ENCODE peak calls at places on chromosomes 6 and 20, in nine cellular contexts. One of them, this sample, is unnamed.

GRCh38 chr20:6994452-6994851 is 227.0 kb downstream of the BMP2 start:
- DNase-seq in HCEC 1CT: no peak
- DNase-seq in WERI-Rb-1: no peak
- DNase-seq in cardiac muscle cell: no peak
- DNase-seq in stimulated activated CD8-positive, alpha-beta memory T cell treated with anti-CD3 and anti-CD28 coated beads, Interleukin-12 subunit alpha, Interleukin-12 subunit beta, amount 100 ng/mL, for 4 hours: no peak
- DNase-seq in activated CD4-positive, alpha-beta T cell treated with anti-CD3 and anti-CD28 coated beads, Interleukin-2, amount 10 ng/mL, durations not matched to agents 7 days and 5 days: no peak
- DNase-seq in RCC 7860: peak
- DNase-seq in T-helper 2 cell: no peak
- DNase-seq in NCI-H774: no peak
- DNase-seq in this sample: no peak

GRCh38 chr20:4603724-4604123 is 118.0 kb upstream of the PRND start:
- DNase-seq in stimulated activated CD8-positive, alpha-beta memory T cell treated with anti-CD3 and anti-CD28 coated beads, Interleukin-12 subunit alpha, Interleukin-12 subunit beta, amount 100 ng/mL, for 4 hours: no peak
- DNase-seq in WERI-Rb-1: no peak
- DNase-seq in HCEC 1CT: peak
- DNase-seq in T-helper 2 cell: no peak
- DNase-seq in RCC 7860: no peak
- DNase-seq in activated CD4-positive, alpha-beta T cell treated with anti-CD3 and anti-CD28 coated beads, Interleukin-2, amount 10 ng/mL, durations not matched to agents 7 days and 5 days: no peak
- DNase-seq in NCI-H774: no peak
- DNase-seq in cardiac muscle cell: no peak
- DNase-seq in this sample: no peak

GRCh38 chr6:17059022-17059421 is 42.8 kb upstream of the STMND1 start:
- DNase-seq in cardiac muscle cell: no peak
- DNase-seq in HCEC 1CT: no peak
- DNase-seq in stimulated activated CD8-positive, alpha-beta memory T cell treated with anti-CD3 and anti-CD28 coated beads, Interleukin-12 subunit alpha, Interleukin-12 subunit beta, amount 100 ng/mL, for 4 hours: no peak
- DNase-seq in RCC 7860: no peak
- DNase-seq in WERI-Rb-1: no peak
- DNase-seq in activated CD4-positive, alpha-beta T cell treated with anti-CD3 and anti-CD28 coated beads, Interleukin-2, amount 10 ng/mL, durations not matched to agents 7 days and 5 days: no peak
- DNase-seq in NCI-H774: no peak
- DNase-seq in T-helper 2 cell: no peak
- DNase-seq in this sample: no peak

GRCh38 chr6:31620586-31621319 is at the start of gene PRRC2A:
- DNase-seq in stimulated activated CD8-positive, alpha-beta memory T cell treated with anti-CD3 and anti-CD28 coated beads, Interleukin-12 subunit alpha, Interleukin-12 subunit beta, amount 100 ng/mL, for 4 hours: no peak
- DNase-seq in RCC 7860: peak
- DNase-seq in WERI-Rb-1: peak
- DNase-seq in NCI-H774: peak
- DNase-seq in activated CD4-positive, alpha-beta T cell treated with anti-CD3 and anti-CD28 coated beads, Interleukin-2, amount 10 ng/mL, durations not matched to agents 7 days and 5 days: peak
- DNase-seq in cardiac muscle cell: peak
- DNase-seq in HCEC 1CT: peak
- DNase-seq in T-helper 2 cell: no peak
- DNase-seq in this sample: no peak

GRCh38 chr6:55822815-55823214 is 52.6 kb downstream of the BMP5 start:
- DNase-seq in activated CD4-positive, alpha-beta T cell treated with anti-CD3 and anti-CD28 coated beads, Interleukin-2, amount 10 ng/mL, durations not matched to agents 7 days and 5 days: no peak
- DNase-seq in RCC 7860: no peak
- DNase-seq in T-helper 2 cell: no peak
- DNase-seq in NCI-H774: no peak
- DNase-seq in WERI-Rb-1: no peak
- DNase-seq in HCEC 1CT: peak
- DNase-seq in cardiac muscle cell: no peak
- DNase-seq in stimulated activated CD8-positive, alpha-beta memory T cell treated with anti-CD3 and anti-CD28 coated beads, Interleukin-12 subunit alpha, Interleukin-12 subunit beta, amount 100 ng/mL, for 4 hours: no peak
- DNase-seq in this sample: no peak

GRCh38 chr6:1286972-1287600 is 24.8 kb upstream of the FOXQ1 start:
- DNase-seq in HCEC 1CT: peak
- DNase-seq in NCI-H774: no peak
- DNase-seq in activated CD4-positive, alpha-beta T cell treated with anti-CD3 and anti-CD28 coated beads, Interleukin-2, amount 10 ng/mL, durations not matched to agents 7 days and 5 days: no peak
- DNase-seq in WERI-Rb-1: no peak
- DNase-seq in RCC 7860: peak
- DNase-seq in T-helper 2 cell: no peak
- DNase-seq in cardiac muscle cell: no peak
- DNase-seq in stimulated activated CD8-positive, alpha-beta memory T cell treated with anti-CD3 and anti-CD28 coated beads, Interleukin-12 subunit alpha, Interleukin-12 subunit beta, amount 100 ng/mL, for 4 hours: no peak
- DNase-seq in this sample: no peak

GRCh38 chr6:43428874-43429273 is 1.5 kb downstream of the ABCC10 start:
- DNase-seq in activated CD4-positive, alpha-beta T cell treated with anti-CD3 and anti-CD28 coated beads, Interleukin-2, amount 10 ng/mL, durations not matched to agents 7 days and 5 days: no peak
- DNase-seq in HCEC 1CT: no peak
- DNase-seq in WERI-Rb-1: no peak
- DNase-seq in cardiac muscle cell: no peak
- DNase-seq in RCC 7860: no peak
- DNase-seq in stimulated activated CD8-positive, alpha-beta memory T cell treated with anti-CD3 and anti-CD28 coated beads, Interleukin-12 subunit alpha, Interleukin-12 subunit beta, amount 100 ng/mL, for 4 hours: no peak
- DNase-seq in NCI-H774: no peak
- DNase-seq in T-helper 2 cell: no peak
- DNase-seq in this sample: no peak

GRCh38 chr6:107318100-107318736 is 141.1 kb downstream of the PDSS2 start:
- DNase-seq in stimulated activated CD8-positive, alpha-beta memory T cell treated with anti-CD3 and anti-CD28 coated beads, Interleukin-12 subunit alpha, Interleukin-12 subunit beta, amount 100 ng/mL, for 4 hours: no peak
- DNase-seq in WERI-Rb-1: peak
- DNase-seq in cardiac muscle cell: peak
- DNase-seq in HCEC 1CT: peak
- DNase-seq in NCI-H774: peak
- DNase-seq in activated CD4-positive, alpha-beta T cell treated with anti-CD3 and anti-CD28 coated beads, Interleukin-2, amount 10 ng/mL, durations not matched to agents 7 days and 5 days: peak
- DNase-seq in RCC 7860: peak
- DNase-seq in T-helper 2 cell: no peak
- DNase-seq in this sample: no peak

GRCh38 chr20:43388267-43389081 is 69.2 kb upstream of the SRSF6 start:
- DNase-seq in cardiac muscle cell: no peak
- DNase-seq in HCEC 1CT: no peak
- DNase-seq in RCC 7860: no peak
- DNase-seq in stimulated activated CD8-positive, alpha-beta memory T cell treated with anti-CD3 and anti-CD28 coated beads, Interleukin-12 subunit alpha, Interleukin-12 subunit beta, amount 100 ng/mL, for 4 hours: no peak
- DNase-seq in WERI-Rb-1: no peak
- DNase-seq in T-helper 2 cell: no peak
- DNase-seq in activated CD4-positive, alpha-beta T cell treated with anti-CD3 and anti-CD28 coated beads, Interleukin-2, amount 10 ng/mL, durations not matched to agents 7 days and 5 days: no peak
- DNase-seq in NCI-H774: no peak
- DNase-seq in this sample: no peak

GRCh38 chr20:13284830-13285229 is 63.8 kb downstream of the ISM1 start:
- DNase-seq in NCI-H774: no peak
- DNase-seq in cardiac muscle cell: no peak
- DNase-seq in activated CD4-positive, alpha-beta T cell treated with anti-CD3 and anti-CD28 coated beads, Interleukin-2, amount 10 ng/mL, durations not matched to agents 7 days and 5 days: no peak
- DNase-seq in HCEC 1CT: no peak
- DNase-seq in RCC 7860: no peak
- DNase-seq in WERI-Rb-1: no peak
- DNase-seq in stimulated activated CD8-positive, alpha-beta memory T cell treated with anti-CD3 and anti-CD28 coated beads, Interleukin-12 subunit alpha, Interleukin-12 subunit beta, amount 100 ng/mL, for 4 hours: no peak
- DNase-seq in T-helper 2 cell: no peak
- DNase-seq in this sample: no peak

GRCh38 chr6:8277769-8278168 is 157.6 kb downstream of the SLC35B3 start:
- DNase-seq in stimulated activated CD8-positive, alpha-beta memory T cell treated with anti-CD3 and anti-CD28 coated beads, Interleukin-12 subunit alpha, Interleukin-12 subunit beta, amount 100 ng/mL, for 4 hours: no peak
- DNase-seq in NCI-H774: no peak
- DNase-seq in HCEC 1CT: no peak
- DNase-seq in RCC 7860: peak
- DNase-seq in cardiac muscle cell: peak
- DNase-seq in activated CD4-positive, alpha-beta T cell treated with anti-CD3 and anti-CD28 coated beads, Interleukin-2, amount 10 ng/mL, durations not matched to agents 7 days and 5 days: no peak
- DNase-seq in WERI-Rb-1: no peak
- DNase-seq in T-helper 2 cell: no peak
- DNase-seq in this sample: no peak

GRCh38 chr20:63962426-63963347 is 6.5 kb upstream of the UCKL1 start:
- DNase-seq in NCI-H774: no peak
- DNase-seq in stimulated activated CD8-positive, alpha-beta memory T cell treated with anti-CD3 and anti-CD28 coated beads, Interleukin-12 subunit alpha, Interleukin-12 subunit beta, amount 100 ng/mL, for 4 hours: no peak
- DNase-seq in HCEC 1CT: no peak
- DNase-seq in activated CD4-positive, alpha-beta T cell treated with anti-CD3 and anti-CD28 coated beads, Interleukin-2, amount 10 ng/mL, durations not matched to agents 7 days and 5 days: no peak
- DNase-seq in RCC 7860: no peak
- DNase-seq in T-helper 2 cell: no peak
- DNase-seq in cardiac muscle cell: no peak
- DNase-seq in WERI-Rb-1: no peak
- DNase-seq in this sample: no peak

GRCh38 chr6:10193321-10193720 is 221.6 kb downstream of the TFAP2A start:
- DNase-seq in HCEC 1CT: no peak
- DNase-seq in stimulated activated CD8-positive, alpha-beta memory T cell treated with anti-CD3 and anti-CD28 coated beads, Interleukin-12 subunit alpha, Interleukin-12 subunit beta, amount 100 ng/mL, for 4 hours: no peak
- DNase-seq in WERI-Rb-1: no peak
- DNase-seq in RCC 7860: no peak
- DNase-seq in activated CD4-positive, alpha-beta T cell treated with anti-CD3 and anti-CD28 coated beads, Interleukin-2, amount 10 ng/mL, durations not matched to agents 7 days and 5 days: no peak
- DNase-seq in NCI-H774: no peak
- DNase-seq in cardiac muscle cell: no peak
- DNase-seq in T-helper 2 cell: no peak
- DNase-seq in this sample: no peak

GRCh38 chr20:34262488-34263288 is 21.5 kb downstream of the ASIP start:
- DNase-seq in HCEC 1CT: no peak
- DNase-seq in T-helper 2 cell: no peak
- DNase-seq in cardiac muscle cell: no peak
- DNase-seq in RCC 7860: no peak
- DNase-seq in stimulated activated CD8-positive, alpha-beta memory T cell treated with anti-CD3 and anti-CD28 coated beads, Interleukin-12 subunit alpha, Interleukin-12 subunit beta, amount 100 ng/mL, for 4 hours: no peak
- DNase-seq in activated CD4-positive, alpha-beta T cell treated with anti-CD3 and anti-CD28 coated beads, Interleukin-2, amount 10 ng/mL, durations not matched to agents 7 days and 5 days: no peak
- DNase-seq in NCI-H774: no peak
- DNase-seq in WERI-Rb-1: no peak
- DNase-seq in this sample: no peak

GRCh38 chr20:64131406-64131805 is 24.0 kb upstream of the NPBWR2 start:
- DNase-seq in HCEC 1CT: peak
- DNase-seq in RCC 7860: peak
- DNase-seq in T-helper 2 cell: no peak
- DNase-seq in cardiac muscle cell: no peak
- DNase-seq in stimulated activated CD8-positive, alpha-beta memory T cell treated with anti-CD3 and anti-CD28 coated beads, Interleukin-12 subunit alpha, Interleukin-12 subunit beta, amount 100 ng/mL, for 4 hours: no peak
- DNase-seq in NCI-H774: peak
- DNase-seq in activated CD4-positive, alpha-beta T cell treated with anti-CD3 and anti-CD28 coated beads, Interleukin-2, amount 10 ng/mL, durations not matched to agents 7 days and 5 days: no peak
- DNase-seq in WERI-Rb-1: peak
- DNase-seq in this sample: no peak